ENCODE peak calls at places on chromosome 6, in six cellular contexts. B, Q, E, S, K and D are unnamed samples. For H3K36me3, the result is how much of the 10 kb centered on the place peaks cover.

GRCh38 chr6:32622545-32623401 is 14.4 kb upstream of the HLA-DQA1 start:
- DNase-seq in E (peak), K (peak), S (peak), Q (peak), B (peak), D (peak)

GRCh38 chr6:143112084-143112768 is 51.5 kb downstream of the AIG1 start:
- DNase-seq in E (no peak), S (no peak), Q (no peak), K (no peak), B (no peak), D (no peak)

GRCh38 chr6:75478929-75479328 is 14.7 kb downstream of the FILIP1 start:
- DNase-seq in B (no peak), S (no peak), E (no peak), K (no peak), Q (no peak), D (no peak)

GRCh38 chr6:90098025-90098474 is 198.6 kb downstream of the BACH2 start:
- DNase-seq in B (no peak), S (peak), E (peak), K (no peak), Q (peak), D (no peak)

GRCh38 chr6:40960784-40961430 is 78.1 kb downstream of the UNC5CL start:
- DNase-seq in S (peak), K (no peak), Q (no peak), E (no peak), B (no peak), D (no peak)

GRCh38 chr6:118744261-118744941 is 93.0 kb upstream of the CEP85L start:
- DNase-seq in K (no peak), S (peak), E (no peak), Q (no peak), B (no peak), D (no peak)

GRCh38 chr6:25486580-25486979 is 165.4 kb upstream of the SCGN start:
- DNase-seq in S (no peak), E (no peak), B (no peak), Q (no peak), K (no peak), D (peak)

GRCh38 chr6:126143650-126144260 is 157.4 kb downstream of the TRMT11 start:
- DNase-seq in B (no peak), K (peak), E (no peak), S (peak), Q (no peak), D (no peak)

GRCh38 chr6:31834704-31835375 is 7.3 kb downstream of the HSPA1B start:
- DNase-seq in Q (peak), B (peak), E (peak), K (peak), S (no peak), D (peak)

GRCh38 chr6:22145823-22146379 is 150.9 kb downstream of the PRL start:
- DNase-seq in K (no peak), S (peak), Q (peak), E (peak), B (peak), D (peak)

GRCh38 chr6:36780517-36781210 is 58.6 kb downstream of the CPNE5 start:
- DNase-seq in B (no peak), S (no peak), Q (no peak), K (no peak), E (peak), D (no peak)

GRCh38 chr6:95280690-95281273 is 296.6 kb upstream of the MANEA start:
- DNase-seq in K (peak), S (peak), B (peak), E (peak), Q (peak), D (peak)

GRCh38 chr6:121055572-121056163 is 278.6 kb downstream of the TBC1D32 start:
- DNase-seq in K (peak), Q (peak), B (peak), E (peak), S (peak), D (no peak)

GRCh38 chr6:89887452-89888137 is 6.7 kb upstream of the GJA10 start:
- DNase-seq in E (no peak), S (peak), Q (no peak), K (no peak), B (no peak), D (no peak)

GRCh38 chr6:22135395-22135794 is 161.4 kb downstream of the PRL start:
- DNase-seq in S (no peak), Q (no peak), B (no peak), E (no peak), K (no peak), D (no peak)

GRCh38 chr6:20746805-20747204 is 212.5 kb downstream of the CDKAL1 start:
- DNase-seq in E (no peak), Q (no peak), S (no peak), B (no peak), K (no peak), D (no peak)

GRCh38 chr6:41692735-41693134 is 42.7 kb downstream of the TFEB start:
- DNase-seq in E (no peak), K (no peak), Q (no peak), B (no peak), S (no peak), D (no peak)

GRCh38 chr6:88008411-88008810 is 39.2 kb upstream of the SPACA1 start:
- DNase-seq in Q (no peak), E (no peak), K (no peak), B (no peak), S (peak), D (no peak)

GRCh38 chr6:73774311-73774766 is 78.3 kb downstream of the CD109 start:
- DNase-seq in S (peak), E (no peak), K (no peak), B (no peak), Q (peak), D (no peak)

GRCh38 chr6:106804238-106805016 is 170.1 kb downstream of the CD24 start:
- DNase-seq in K (peak), S (no peak), Q (peak), E (no peak), B (no peak), D (no peak)

GRCh38 chr6:117389227-117390057 is 36.3 kb downstream of the ROS1 start:
- DNase-seq in B (no peak), Q (no peak), K (no peak), S (no peak), E (peak), D (no peak)

GRCh38 chr6:163318071-163318786 is 96.3 kb upstream of the QKI start:
- DNase-seq in Q (no peak), S (no peak), B (no peak), E (no peak), K (no peak), D (no peak)

GRCh38 chr6:113634352-113635163 is 222.6 kb upstream of the MARCKS start:
- DNase-seq in B (no peak), S (peak), K (no peak), Q (no peak), E (no peak), D (no peak)

GRCh38 chr6:12522347-12522746 is 194.2 kb upstream of the PHACTR1 start:
- DNase-seq in Q (no peak), K (no peak), B (no peak), E (no peak), S (peak), D (no peak)

GRCh38 chr6:122726649-122727048 is 52.9 kb upstream of the FABP7 start:
- DNase-seq in E (peak), B (peak), S (no peak), Q (peak), K (peak), D (peak)

GRCh38 chr6:167094820-167095637 is 27.9 kb upstream of the CCR6 start:
- DNase-seq in E (no peak), B (no peak), K (no peak), S (no peak), Q (no peak), D (no peak)

GRCh38 chr6:41462980-41463930 is 82.9 kb upstream of the FOXP4 start:
- DNase-seq in S (peak), E (peak), K (no peak), Q (no peak), B (peak), D (peak)

GRCh38 chr6:47165918-47166317 is 123.8 kb upstream of the ADGRF1 start:
- DNase-seq in K (no peak), Q (no peak), S (peak), B (no peak), E (no peak), D (no peak)

GRCh38 chr6:161417712-161418457 is 144.0 kb upstream of the AGPAT4 start:
- DNase-seq in E (peak), K (peak), Q (peak), S (peak), B (no peak), D (peak)

GRCh38 chr6:44452725-44453124 is 65.2 kb downstream of the CDC5L start:
- DNase-seq in B (no peak), K (no peak), E (no peak), S (peak), Q (no peak), D (no peak)

GRCh38 chr6:17930321-17930993 is 57.0 kb downstream of the KIF13A start:
- DNase-seq in Q (no peak), K (no peak), B (peak), S (peak), E (no peak), D (no peak)

GRCh38 chr6:118718903-118719302 is 67.5 kb upstream of the CEP85L start:
- DNase-seq in Q (no peak), K (no peak), S (no peak), E (no peak), B (no peak), D (no peak)

GRCh38 chr6:90397929-90398674 is 101.5 kb upstream of the BACH2 start:
- DNase-seq in E (peak), K (no peak), Q (no peak), S (peak), B (no peak), D (no peak)

GRCh38 chr6:149429427-149430360 is 29.6 kb downstream of the SUMO4 start:
- DNase-seq in K (no peak), B (no peak), S (no peak), E (no peak), Q (peak), D (no peak)

GRCh38 chr6:72916906-72917305 is 295.0 kb downstream of the KCNQ5 start:
- DNase-seq in E (no peak), Q (no peak), B (no peak), K (no peak), S (no peak), D (no peak)

GRCh38 chr6:14759976-14760672 is 485.7 kb upstream of the JARID2 start:
- DNase-seq in K (no peak), Q (no peak), E (no peak), B (no peak), S (no peak), D (no peak)

GRCh38 chr6:14559754-14560527 is 442.4 kb downstream of the CD83 start:
- DNase-seq in K (no peak), S (no peak), E (peak), B (no peak), Q (no peak), D (no peak)

GRCh38 chr6:89122625-89123024 is 4.8 kb upstream of the SRSF12 start:
- DNase-seq in S (peak), K (peak), E (peak), Q (peak), B (no peak), D (no peak)

GRCh38 chr6:31693535-31693934 is 9.6 kb downstream of the ABHD16A start:
- DNase-seq in Q (no peak), E (no peak), K (no peak), S (no peak), B (no peak), D (no peak)

GRCh38 chr6:170160031-170160627 is 130.7 kb downstream of the DLL1 start:
- DNase-seq in B (no peak), E (no peak), K (no peak), S (no peak), Q (no peak), D (peak)

GRCh38 chr6:98839788-98840361 is 5.5 kb downstream of the POU3F2 start:
- DNase-seq in S (peak), K (peak), Q (peak), B (peak), E (peak), D (no peak)
- TF ChIP-seq CTCF in S (peak), K (peak), Q (peak), B (peak), E (peak), D (peak)

GRCh38 chr6:150841189-150841588 is 24.3 kb upstream of the MTHFD1L start:
- DNase-seq in K (no peak), B (no peak), S (no peak), Q (no peak), E (no peak), D (no peak)

GRCh38 chr6:150846641-150847040 is 18.9 kb upstream of the MTHFD1L start:
- DNase-seq in S (no peak), K (no peak), E (no peak), Q (no peak), B (no peak), D (no peak)

GRCh38 chr6:150844371-150844770 is 21.1 kb upstream of the MTHFD1L start:
- DNase-seq in S (no peak), B (peak), E (no peak), Q (no peak), K (no peak), D (no peak)

GRCh38 chr6:150840185-150840584 is 25.3 kb upstream of the MTHFD1L start:
- DNase-seq in K (no peak), S (no peak), B (no peak), E (no peak), Q (no peak), D (no peak)

DNA sequence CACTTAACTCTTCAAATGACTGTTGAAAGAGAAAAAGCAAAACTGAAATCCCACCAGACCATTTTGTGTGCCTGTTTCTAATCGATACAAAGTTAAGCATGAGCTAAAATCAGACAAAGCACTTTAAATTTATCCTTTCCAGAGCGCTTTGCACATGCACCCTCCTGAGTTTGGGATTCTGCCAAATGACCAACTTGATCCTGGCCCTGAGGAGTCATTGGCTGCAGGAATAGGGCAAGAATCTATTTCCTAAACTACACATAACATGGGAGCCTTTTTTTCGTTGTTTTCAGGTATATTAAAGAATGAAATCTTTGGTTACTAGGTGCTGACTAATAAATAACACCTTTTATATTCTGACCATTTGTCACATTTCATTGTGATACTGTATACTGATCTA is 23.8 kb upstream of the MTHFD1L start:
- DNase-seq in Q (no peak), E (no peak), B (no peak), K (no peak), S (no peak), D (no peak)
- H3K36me3 ChIP-seq in Q (under half), E (under half), B (under half), K (under half), S (under half), D (under half)

GRCh38 chr6:129981598-129981997 is 36.8 kb upstream of the L3MBTL3 start:
- DNase-seq in S (no peak), K (no peak), E (no peak), B (peak), Q (peak), D (no peak)
- TF ChIP-seq CTCF in S (no peak), K (peak), E (peak), B (peak), Q (peak), D (no peak)

DNA sequence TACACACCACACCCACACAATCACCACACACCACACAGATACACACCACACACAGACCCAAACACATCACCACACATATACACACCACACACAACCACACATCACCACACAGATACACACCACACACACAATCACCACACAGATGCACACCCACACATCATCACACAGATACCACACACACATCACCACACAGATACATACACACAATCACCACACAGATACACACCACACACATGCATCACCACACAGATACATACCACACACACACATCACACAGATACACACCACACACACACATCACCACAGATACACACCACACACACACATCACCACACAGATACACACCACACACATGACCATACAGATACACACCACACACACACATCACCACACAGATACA is 73.2 kb downstream of the GRM4 start:
- DNase-seq in E (no peak), S (no peak), Q (no peak), B (no peak), K (no peak), D (no peak)
- H3K36me3 ChIP-seq in E (under half), S (under half), Q (under half), B (under half), K (under half), D (under half)

GRCh38 chr6:28586273-28586672 is 60.6 kb downstream of the GPX5 start:
- DNase-seq in K (no peak), B (no peak), S (peak), Q (no peak), E (peak), D (no peak)

GRCh38 chr6:28583463-28583862 is 57.8 kb downstream of the GPX5 start:
- DNase-seq in E (no peak), S (no peak), Q (no peak), K (no peak), B (no peak), D (no peak)

GRCh38 chr6:28585335-28585734 is 59.7 kb downstream of the GPX5 start:
- DNase-seq in E (peak), B (peak), Q (no peak), S (peak), K (no peak), D (no peak)

GRCh38 chr6:28580484-28580883 is 54.8 kb downstream of the GPX5 start:
- DNase-seq in Q (peak), B (no peak), S (no peak), E (no peak), K (no peak), D (no peak)
- TF ChIP-seq CTCF in Q (peak), B (peak), S (no peak), E (peak), K (no peak), D (peak)

DNA sequence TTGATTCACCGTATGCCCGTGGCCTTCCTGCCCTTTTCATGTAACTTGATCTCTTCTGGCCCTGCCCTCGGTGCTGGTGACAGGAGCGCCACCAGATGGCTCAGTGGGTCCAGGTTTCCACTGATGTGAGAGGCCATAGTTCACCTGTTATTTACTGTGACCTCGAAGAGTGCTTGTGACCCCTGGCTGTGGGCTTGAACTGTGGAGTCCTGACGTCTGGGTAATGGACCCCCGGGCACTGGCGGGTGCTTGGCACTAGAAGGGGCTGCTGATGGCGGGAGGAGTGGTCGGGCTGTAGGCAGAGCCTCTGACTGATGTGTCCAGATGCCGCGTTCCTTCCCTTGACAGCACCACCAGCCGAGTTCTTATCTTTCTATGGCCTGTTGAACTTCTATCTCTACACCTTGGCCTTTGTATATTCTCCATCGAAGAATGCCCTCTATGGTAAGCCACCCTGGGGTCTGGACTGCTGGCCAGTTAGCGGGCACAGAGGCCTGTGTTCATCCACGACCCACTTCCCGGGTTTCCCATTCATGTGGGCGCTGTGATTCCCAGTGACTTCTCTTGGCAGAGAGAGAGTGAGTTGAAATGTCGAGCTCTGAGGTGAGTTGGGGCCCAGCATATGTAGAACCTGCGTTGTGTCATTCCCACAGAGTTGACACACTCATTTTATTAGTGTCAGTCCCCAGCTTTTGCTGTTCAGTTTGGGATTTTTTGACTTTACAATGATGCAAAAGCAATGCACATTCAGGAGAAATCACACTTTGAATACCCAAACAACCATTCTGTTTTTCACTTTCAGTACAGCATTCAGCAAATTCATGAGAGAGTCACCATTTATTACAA is 14.9 kb downstream of the DYNLT1 start:
- DNase-seq in S (no peak), B (no peak), Q (no peak), E (no peak), K (peak), D (no peak)
- H3K36me3 ChIP-seq in S (under half), B (half or more), Q (under half), E (under half), K (under half), D (under half)